ENCODE peak calls at places on chromosomes 7 and 10, in six cellular contexts. A, R, S, E, Y and V are unnamed samples.

GRCh38 chr7:154451480-154452457 is 399.6 kb downstream of the DPP6 start:
- DNase-seq in Y (no peak), S (no peak), A (no peak), E (no peak), R (no peak), V (no peak)

GRCh38 chr10:123587110-123587509 is 79.0 kb upstream of the GPR26 start:
- DNase-seq in S (no peak), A (no peak), E (no peak), R (no peak), Y (no peak), V (no peak)

GRCh38 chr7:129741011-129741410 is 129.5 kb downstream of the NRF1 start:
- DNase-seq in Y (no peak), E (no peak), R (no peak), A (no peak), S (no peak), V (peak)

GRCh38 chr7:1883031-1883761 is 213.1 kb downstream of the ELFN1 start:
- DNase-seq in Y (peak), E (no peak), R (no peak), A (peak), S (peak), V (no peak)

GRCh38 chr10:69704231-69704630 is 74.2 kb downstream of the FAM241B start:
- DNase-seq in R (no peak), Y (no peak), A (no peak), E (no peak), S (no peak), V (no peak)

GRCh38 chr7:33986951-33987948 is 81.9 kb downstream of the BMPER start:
- DNase-seq in S (peak), A (peak), E (no peak), R (peak), Y (peak), V (no peak)

GRCh38 chr10:1462994-1463633 is 274.2 kb downstream of the ADARB2 start:
- DNase-seq in A (no peak), R (no peak), S (no peak), E (no peak), Y (no peak), V (no peak)

GRCh38 chr7:73715648-73716317 is 3.7 kb downstream of the STX1A start:
- DNase-seq in R (peak), Y (peak), A (peak), E (no peak), S (no peak), V (no peak)

GRCh38 chr10:46293832-46294640 is 7.2 kb downstream of the ANTXRL start:
- DNase-seq in E (peak), Y (peak), R (no peak), S (peak), A (peak), V (no peak)

GRCh38 chr10:60963441-60964256 is 19.7 kb upstream of the RHOBTB1 start:
- DNase-seq in E (no peak), A (peak), R (no peak), Y (no peak), S (no peak), V (no peak)

GRCh38 chr7:155722118-155722517 is 77.7 kb downstream of the RBM33 start:
- DNase-seq in E (no peak), S (no peak), Y (no peak), A (no peak), R (no peak), V (no peak)
- H3K4me3 ChIP-seq in E (no peak), S (no peak), Y (no peak), A (no peak), R (no peak), V (no peak)

GRCh38 chr10:48805411-48805810 is 120.7 kb downstream of the WDFY4 start:
- DNase-seq in S (no peak), A (no peak), R (no peak), E (no peak), Y (no peak), V (no peak)

GRCh38 chr10:48802611-48803046 is 118.0 kb downstream of the WDFY4 start:
- DNase-seq in R (no peak), E (no peak), S (no peak), A (no peak), Y (no peak), V (no peak)

GRCh38 chr10:48804740-48805182 is 120.1 kb downstream of the WDFY4 start:
- DNase-seq in E (no peak), Y (no peak), S (no peak), A (no peak), R (peak), V (no peak)

GRCh38 chr10:48805848-48806247 is 121.2 kb downstream of the WDFY4 start:
- DNase-seq in Y (no peak), S (no peak), R (no peak), E (no peak), A (peak), V (peak)

DNA sequence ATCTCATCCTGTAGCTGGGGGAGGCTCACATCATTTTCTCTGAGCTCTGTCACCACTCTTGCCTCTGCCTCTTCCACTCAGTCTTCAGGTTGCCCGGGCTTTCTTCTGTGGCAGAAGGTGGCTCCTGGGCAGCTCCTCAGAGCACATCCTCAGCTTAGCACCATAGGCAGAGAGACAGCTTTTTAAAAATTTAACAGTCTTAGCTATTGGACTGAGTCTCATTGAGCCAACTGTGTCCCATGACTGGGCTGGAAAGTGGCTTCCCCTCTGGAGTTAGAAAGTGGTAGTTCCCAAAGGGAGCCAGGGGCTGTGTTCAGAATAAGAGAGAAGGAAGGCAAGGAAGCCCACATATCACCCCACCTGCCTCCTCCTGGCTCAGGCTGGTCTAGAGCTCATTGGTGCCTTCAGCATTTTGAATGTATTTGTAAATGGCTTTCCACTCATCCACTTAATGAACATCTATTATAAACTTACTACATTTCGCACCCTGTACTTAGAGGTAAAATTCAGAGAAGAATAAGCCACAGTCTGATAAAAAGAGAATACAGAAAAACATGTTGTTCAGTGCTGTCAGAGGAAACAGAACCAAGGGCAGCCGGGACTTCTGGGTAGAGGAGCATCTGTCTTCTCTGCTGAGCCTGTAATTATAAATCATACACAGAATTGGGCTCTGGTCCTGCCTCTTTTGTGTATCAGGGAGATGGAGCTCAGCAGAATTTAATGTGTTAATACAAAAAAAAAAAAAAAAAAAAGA is 119.3 kb downstream of the WDFY4 start:
- DNase-seq in A (no peak), S (no peak), E (no peak), Y (no peak), R (no peak), V (no peak)
- H3K27ac ChIP-seq in A (no peak), S (no peak), E (no peak), Y (no peak), R (peak), V (no peak)

GRCh38 chr10:74827694-74828093 is 1.3 kb downstream of the KAT6B start:
- DNase-seq in S (no peak), R (no peak), Y (no peak), A (no peak), E (no peak), V (no peak)
- H3K4me3 ChIP-seq in S (no peak), R (no peak), Y (peak), A (peak), E (peak), V (peak)

DNA sequence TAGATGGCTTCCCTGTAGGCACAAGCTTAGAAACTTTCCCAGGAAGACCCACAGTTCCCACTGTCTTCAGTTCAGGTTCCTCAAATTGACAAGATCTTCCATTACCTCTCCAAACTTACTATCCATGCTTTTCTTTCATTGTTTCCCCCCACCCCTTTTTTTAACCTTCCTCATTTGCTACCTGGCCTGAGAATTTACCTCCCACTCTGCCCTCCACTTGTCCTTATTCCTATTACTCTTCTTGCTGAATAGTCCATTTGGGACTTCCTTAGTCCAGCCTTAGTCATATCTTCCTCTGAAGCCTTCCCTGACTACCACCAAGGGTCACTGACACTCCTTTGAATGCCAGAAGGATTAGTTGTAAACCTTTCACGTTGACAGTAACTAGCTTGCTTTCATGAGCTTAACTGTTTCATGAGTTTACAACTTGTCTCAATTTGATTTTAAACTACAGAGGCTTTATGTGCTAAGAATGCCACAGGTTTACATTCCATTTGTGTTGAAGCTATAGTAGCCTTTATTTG is 1.2 kb upstream of the CALU start:
- DNase-seq in R (peak), A (peak), E (no peak), S (no peak), Y (peak), V (no peak)
- H3K27ac ChIP-seq in R (peak), A (peak), E (peak), S (no peak), Y (peak), V (peak)